ENCODE peak calls at places on chromosomes 4 and X, in four cellular contexts. L is GM23338, I is brain microvascular endothelial cell, T is fibroblast of mammary gland. O is an unnamed sample.

GRCh38 chrX:8201896-8202331 is 30.8 kb upstream of the VCX2 start:
- DNase-seq in T (no peak), I (peak), L (no peak), O (no peak)

GRCh38 chr4:47876784-47877183 is 37.6 kb downstream of the NFXL1 start:
- DNase-seq in L (no peak), I (no peak), T (no peak), O (no peak)

GRCh38 chr4:38765391-38765790 is 17.4 kb downstream of the TLR10 start:
- DNase-seq in I (peak), T (peak), L (no peak), O (no peak)

GRCh38 chr4:99635601-99636000 is 22.0 kb downstream of the C4orf54 start:
- DNase-seq in L (no peak), T (peak), I (no peak), O (peak)

GRCh38 chr4:187354740-187355139 is 631.1 kb upstream of the FAT1 start:
- DNase-seq in I (no peak), T (no peak), L (no peak), O (no peak)

GRCh38 chr4:1201851-1202525 is 29.6 kb upstream of the SPON2 start:
- DNase-seq in I (peak), T (peak), L (no peak), O (peak)

GRCh38 chrX:124217289-124218251 is 114.9 kb upstream of the TEX13D start:
- DNase-seq in I (peak), L (peak), T (no peak), O (peak)

GRCh38 chrX:109740076-109740809 is 7.2 kb upstream of the ACSL4 start:
- DNase-seq in L (no peak), T (peak), I (peak), O (peak)

GRCh38 chrX:154648931-154649863 is 4.2 kb downstream of the CTAG2 start:
- DNase-seq in L (no peak), I (no peak), T (no peak), O (no peak)

GRCh38 chr4:161320377-161320776 is 843.4 kb downstream of the FSTL5 start:
- DNase-seq in I (no peak), T (no peak), L (peak), O (no peak)

GRCh38 chr4:14871676-14872430 is 130.4 kb upstream of the CPEB2 start:
- DNase-seq in T (peak), I (no peak), L (peak), O (no peak)

GRCh38 chrX:49291615-49292337 is 11.7 kb upstream of the GAGE10 start:
- DNase-seq in L (peak), I (peak), T (peak), O (peak)

GRCh38 chrX:9940397-9940796 is 26.8 kb upstream of the CLDN34 start:
- DNase-seq in T (peak), I (peak), L (no peak), O (peak)

GRCh38 chr4:28209371-28209924 is 1348.8 kb downstream of the STIM2 start:
- DNase-seq in I (no peak), T (no peak), L (no peak), O (no peak)

GRCh38 chr4:128571747-128572146 is 237.8 kb upstream of the JADE1 start:
- DNase-seq in I (peak), L (no peak), T (peak), O (peak)

GRCh38 chr4:186342582-186342981 is 76.6 kb downstream of the F11 start:
- DNase-seq in L (no peak), T (no peak), I (no peak), O (no peak)

GRCh38 chr4:99404595-99405287 is 30.4 kb downstream of the ADH7 start:
- DNase-seq in L (peak), I (peak), T (peak), O (peak)

GRCh38 chrX:148854351-148854750 is 353.9 kb downstream of the AFF2 start:
- DNase-seq in L (no peak), T (no peak), I (peak), O (no peak)

GRCh38 chr4:7366180-7366957 is 68.4 kb downstream of the PSAPL1 start:
- DNase-seq in T (no peak), I (no peak), L (peak), O (no peak)

GRCh38 chr4:147924604-147925412 is 192.9 kb downstream of the ARHGAP10 start:
- DNase-seq in L (peak), T (peak), I (peak), O (peak)

GRCh38 chr4:126778348-126778747 is 854.4 kb upstream of the INTU start:
- DNase-seq in L (no peak), I (peak), T (peak), O (peak)

GRCh38 chr4:78225236-78225635 is 168.1 kb downstream of the FRAS1 start:
- DNase-seq in T (no peak), I (no peak), L (no peak), O (no peak)

GRCh38 chr4:3497095-3497494 is 34.0 kb downstream of the DOK7 start:
- DNase-seq in T (no peak), L (no peak), I (no peak), O (no peak)

GRCh38 chrX:24918715-24919114 is 97.0 kb downstream of the ARX start:
- DNase-seq in T (no peak), L (no peak), I (no peak), O (no peak)

GRCh38 chr4:167767281-167767680 is 325.1 kb upstream of the ANXA10 start:
- DNase-seq in T (no peak), L (no peak), I (no peak), O (no peak)

GRCh38 chrX:119041175-119041574 is 31.6 kb upstream of the CT47C1 start:
- DNase-seq in L (no peak), I (peak), T (peak), O (peak)

GRCh38 chr4:75841641-75842520 is 60.4 kb downstream of the PPEF2 start:
- DNase-seq in I (no peak), L (peak), T (no peak), O (no peak)

GRCh38 chr4:77269505-77269904 is 112.5 kb downstream of the CCNG2 start:
- DNase-seq in T (no peak), L (no peak), I (no peak), O (no peak)

GRCh38 chr4:163967263-163967662 is 472.8 kb downstream of the TMA16 start:
- DNase-seq in T (no peak), I (no peak), L (no peak), O (no peak)

GRCh38 chr4:30863031-30863430 is 142.9 kb downstream of the PCDH7 start:
- DNase-seq in L (no peak), T (peak), I (peak), O (peak)

GRCh38 chrX:34584781-34585180 is 72.3 kb downstream of the TMEM47 start:
- DNase-seq in I (no peak), L (no peak), T (no peak), O (no peak)

GRCh38 chr4:173525118-173526033 is 4.7 kb downstream of the HAND2 start:
- DNase-seq in T (peak), I (no peak), L (peak), O (peak)

GRCh38 chr4:142567199-142567598 is 278.9 kb downstream of the INPP4B start:
- DNase-seq in T (no peak), L (peak), I (no peak), O (no peak)

GRCh38 chr4:61532324-61532723 is 332.2 kb downstream of the ADGRL3 start:
- DNase-seq in I (no peak), T (no peak), L (no peak), O (peak)

GRCh38 chrX:17635231-17635630 is 102.1 kb upstream of the SCML1 start:
- DNase-seq in T (no peak), I (peak), L (peak), O (no peak)

GRCh38 chr4:17780461-17781071 is 855 bp downstream of the FAM184B start:
- DNase-seq in L (no peak), T (no peak), I (no peak), O (peak)

GRCh38 chr4:1029957-1030520 is 18.6 kb downstream of the FGFRL1 start:
- DNase-seq in L (no peak), T (no peak), I (no peak), O (no peak)

GRCh38 chr4:66639361-66639760 is 905.9 kb downstream of the CENPC start:
- DNase-seq in T (peak), L (no peak), I (no peak), O (peak)

GRCh38 chrX:25202827-25203226 is 187.1 kb upstream of the ARX start:
- DNase-seq in T (no peak), L (no peak), I (no peak), O (no peak)

GRCh38 chrX:130171446-130172126 is at the start of gene RAB33A:
- DNase-seq in I (no peak), L (peak), T (no peak), O (peak)

GRCh38 chr4:5824635-5825034 is 68.3 kb downstream of the CRMP1 start:
- DNase-seq in T (peak), I (peak), L (peak), O (peak)
- TF ChIP-seq CTCF in T (peak), I (peak), L (peak), O (peak)

DNA sequence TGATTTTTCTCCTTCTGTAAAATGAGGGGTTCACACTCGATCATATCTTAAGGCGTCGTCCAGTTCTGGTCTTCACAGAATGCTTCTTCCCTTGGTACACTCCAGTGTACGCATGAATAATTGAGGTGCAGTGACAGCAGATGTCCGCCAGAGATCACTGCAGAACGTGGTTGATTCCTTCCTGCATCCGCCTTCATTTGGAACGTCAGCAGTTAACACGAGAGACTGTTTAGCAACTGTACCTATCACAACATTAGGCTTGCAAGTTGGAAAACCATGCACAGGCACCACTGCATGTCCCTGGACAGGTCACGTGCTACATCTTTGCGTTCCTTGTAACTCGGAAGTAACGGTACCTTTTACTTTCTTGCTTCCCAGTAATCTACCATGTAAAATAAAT is 66.0 kb upstream of the GEMIN8 start:
- DNase-seq in L (peak), I (peak), T (peak), O (peak)
- H3K4me3 ChIP-seq in L (no peak), I (no peak), T (no peak), O (no peak)

GRCh38 chr4:67892905-67893304 is 9.1 kb upstream of the TMPRSS11D start:
- DNase-seq in L (peak), T (no peak), I (no peak), O (no peak)
- TF ChIP-seq CTCF in L (peak), T (peak), I (peak), O (peak)

GRCh38 chrX:100599456-100599855 is 14.7 kb downstream of the TNMD start:
- DNase-seq in L (no peak), T (no peak), I (no peak), O (no peak)
- H3K4me3 ChIP-seq in L (no peak), T (no peak), I (no peak), O (no peak)

GRCh38 chr4:68904786-68905185 is 46.8 kb downstream of the UGT2A3 start:
- DNase-seq in L (peak), T (no peak), I (no peak), O (no peak)
- TF ChIP-seq CTCF in L (peak), T (no peak), I (peak), O (peak)

GRCh38 chrX:23904096-23904495 is 3.6 kb downstream of the APOO start:
- DNase-seq in I (peak), L (no peak), T (peak), O (peak)

GRCh38 chrX:23911436-23911835 is 3.6 kb downstream of the CXorf58 start:
- DNase-seq in T (no peak), L (no peak), I (no peak), O (no peak)

GRCh38 chrX:23907496-23908218 is at the start of the genes APOO and CXorf58:
- DNase-seq in T (peak), I (peak), L (peak), O (peak)

GRCh38 chrX:23907106-23907495 is 637 bp downstream of the APOO start:
- DNase-seq in T (no peak), L (peak), I (no peak), O (no peak)

DNA sequence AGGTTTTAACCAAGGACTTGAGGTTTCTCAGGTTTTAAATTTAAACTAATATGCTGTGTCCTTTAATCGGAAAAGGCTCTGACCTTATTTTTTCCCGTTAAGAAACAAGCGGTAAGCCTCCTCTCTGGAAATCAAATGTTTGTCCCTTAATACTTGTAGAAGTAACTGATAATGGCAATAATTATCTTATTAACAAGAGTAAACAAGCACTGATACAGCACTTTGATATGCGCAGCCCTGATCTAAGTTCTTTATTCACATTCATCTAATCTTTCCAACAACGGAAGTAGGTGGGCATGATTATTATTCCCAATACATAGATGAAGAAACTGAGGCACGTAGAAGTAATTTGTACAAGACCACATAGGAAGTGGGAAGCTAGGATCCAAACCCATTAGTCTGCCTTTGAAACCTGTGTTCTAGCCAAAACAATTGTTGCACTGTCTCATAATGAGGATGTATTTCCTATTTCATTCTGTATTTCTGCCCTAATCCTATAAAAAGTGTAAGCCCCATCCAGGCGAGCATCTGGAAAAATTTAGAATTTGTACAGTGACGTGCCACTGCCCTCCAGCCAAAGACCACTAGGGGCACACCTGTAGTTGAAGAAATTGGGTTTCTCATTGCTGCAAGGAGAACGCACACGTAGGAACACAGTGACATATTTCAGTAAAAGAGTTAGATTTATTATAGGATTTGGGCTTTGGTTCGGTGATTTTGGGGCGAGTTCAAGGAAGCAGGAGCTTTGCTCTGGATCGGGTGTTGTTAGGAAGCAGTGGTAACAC is 605 bp downstream of the CXorf58 start:
- DNase-seq in I (no peak), L (peak), T (no peak), O (no peak)
- H3K4me3 ChIP-seq in I (peak), L (peak), T (peak), O (peak)

DNA sequence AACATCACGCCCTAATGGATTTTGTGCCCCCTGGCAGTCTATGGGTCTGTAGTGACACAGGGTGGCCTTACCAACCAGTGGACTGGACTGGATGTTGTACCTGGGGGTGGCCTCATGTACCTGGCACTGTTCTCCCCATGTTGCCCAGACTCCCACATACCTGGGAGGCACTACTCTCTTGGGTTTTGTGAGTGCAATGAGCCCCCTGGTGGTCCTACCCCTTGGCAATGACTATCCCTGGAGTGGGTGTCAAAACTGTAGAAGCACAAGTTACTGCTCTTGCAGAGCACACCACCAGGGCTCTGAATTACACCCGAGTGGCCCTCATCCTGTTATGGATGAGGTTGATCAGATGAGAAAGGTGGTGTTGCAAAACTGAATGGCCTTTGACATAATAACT is 57.8 kb upstream of the CCDC149 start:
- DNase-seq in I (no peak), L (no peak), T (no peak), O (no peak)
- TF ChIP-seq CTCF in I (no peak), L (peak), T (no peak), O (no peak)

DNA sequence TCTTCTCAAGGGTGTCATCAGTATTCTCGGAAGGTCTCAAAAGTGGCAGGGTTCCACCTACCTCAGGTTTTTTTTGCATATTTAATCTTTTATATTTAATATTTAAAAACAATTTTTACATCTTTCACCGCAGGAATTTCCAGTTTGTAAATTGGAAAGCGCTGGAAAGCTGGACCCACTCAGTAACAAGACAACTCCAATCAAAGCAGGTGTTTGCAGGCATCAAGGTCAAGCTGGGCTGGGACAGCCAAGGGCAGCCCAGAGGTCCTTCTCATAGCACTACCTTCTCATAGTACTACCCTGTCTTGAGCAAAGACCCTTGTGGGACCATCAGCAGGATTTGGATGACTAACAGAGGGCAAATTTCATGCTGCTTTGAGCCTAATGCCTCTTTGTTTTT is 160.1 kb downstream of the TET2 start:
- DNase-seq in I (no peak), L (no peak), T (no peak), O (no peak)
- H3K4me3 ChIP-seq in I (no peak), L (no peak), T (no peak), O (no peak)

O was measured in cardiac fibroblast.